ENCODE peak calls at places on chromosomes 11 and 22, in seven cellular contexts. C is kidney; X is foreskin fibroblast; K is naive B cell; P is endothelial cell of umbilical vein; Q is stimulated activated CD4-positive, alpha-beta T cell treated with anti-CD3 and anti-CD28 coated beads, Interleukin-12 subunit alpha, Interleukin-12 subunit beta, amount 100 ng/mL, for 4 hours; L is CD8-positive, alpha-beta memory T cell. G is an unnamed sample.

GRCh38 chr22:38238519-38239051 is 34.2 kb downstream of the TMEM184B start:
- DNase-seq in X (peak; percentile 67), K (no peak), Q (no peak), P (no peak), C (no peak), L (no peak), G (no peak)

GRCh38 chr11:73597340-73597955 is 464 bp downstream of the FAM168A start:
- DNase-seq in K (no peak), L (no peak), C (no peak), X (no peak), Q (no peak), P (no peak), G (no peak)

GRCh38 chr11:96054870-96055705 is 131.2 kb upstream of the MTMR2 start:
- DNase-seq in P (peak; percentile 71), L (no peak), X (peak; percentile 24), C (no peak), Q (no peak), K (no peak), G (no peak)

GRCh38 chr11:80204021-80204420 is 763.2 kb upstream of the TENM4 start:
- DNase-seq in K (no peak), L (no peak), Q (no peak), C (no peak), X (no peak), P (no peak), G (no peak)

GRCh38 chr11:5553347-5553746 is 5.0 kb upstream of the OR52H1 start:
- DNase-seq in Q (no peak), K (no peak), L (no peak), X (no peak), C (no peak), P (no peak), G (no peak)

GRCh38 chr11:16321148-16321547 is 35.2 kb downstream of the SOX6 start:
- DNase-seq in P (no peak), Q (no peak), C (no peak), L (no peak), K (no peak), X (no peak), G (no peak)

GRCh38 chr11:67022341-67022933 is 497 bp upstream of the SYT12 start:
- DNase-seq in P (no peak), Q (no peak), L (no peak), C (peak; percentile 91), X (peak; percentile 23), K (no peak), G (no peak)

GRCh38 chr11:70661763-70662501 is 263.6 kb downstream of the CTTN start:
- DNase-seq in P (no peak), X (peak; percentile 43), Q (no peak), C (no peak), K (no peak), L (no peak), G (no peak)

GRCh38 chr11:18733202-18733601 is 7.2 kb upstream of the IGSF22 start:
- DNase-seq in C (no peak), Q (no peak), L (no peak), X (no peak), P (no peak), K (no peak), G (no peak)

GRCh38 chr11:45890886-45891550 is 5.6 kb downstream of the MAPK8IP1 start:
- DNase-seq in X (no peak), K (no peak), C (peak; percentile 32), P (no peak), Q (no peak), L (no peak), G (no peak)

GRCh38 chr11:117605331-117605730 is 191.7 kb downstream of the DSCAML1 start:
- DNase-seq in Q (no peak), X (no peak), P (no peak), L (no peak), C (no peak), K (no peak), G (no peak)

GRCh38 chr11:130473056-130473794 is 24.8 kb downstream of the ADAMTS15 start:
- DNase-seq in P (no peak), X (no peak), L (no peak), K (no peak), C (peak; percentile 78), Q (no peak), G (no peak)

GRCh38 chr11:124843616-124843910 is 21.7 kb upstream of the ROBO3 start:
- DNase-seq in P (no peak), Q (no peak), L (no peak), X (no peak), K (no peak), C (no peak), G (no peak)

GRCh38 chr11:1126935-1127663 is 30.7 kb upstream of the MUC5AC start:
- DNase-seq in Q (no peak), X (no peak), C (peak; percentile 63), P (no peak), L (no peak), K (no peak), G (no peak)

GRCh38 chr22:49010901-49011300 is 816.8 kb downstream of the BRD1 start:
- DNase-seq in L (no peak), Q (no peak), C (peak; percentile 49), K (no peak), X (no peak), P (no peak), G (no peak)

GRCh38 chr11:95599959-95600586 is 189.5 kb downstream of the FAM76B start:
- DNase-seq in L (no peak), X (no peak), C (no peak), K (no peak), Q (no peak), P (no peak), G (no peak)

GRCh38 chr11:11728371-11728770 is 106.6 kb upstream of the GALNT18 start:
- DNase-seq in X (no peak), K (no peak), C (no peak), L (no peak), Q (no peak), P (no peak), G (no peak)

GRCh38 chr11:102010776-102011500 is 36.3 kb upstream of the CFAP300 start:
- DNase-seq in P (peak; percentile 66), C (peak; percentile 74), K (no peak), Q (no peak), L (no peak), X (peak; percentile 85), G (peak; percentile 33)

GRCh38 chr11:67114275-67114896 is 4.7 kb upstream of the KDM2A start:
- DNase-seq in P (no peak), X (no peak), Q (no peak), K (no peak), L (no peak), C (peak; percentile 60), G (no peak)

GRCh38 chr11:35087648-35088047 is 51.3 kb upstream of the CD44 start:
- DNase-seq in C (no peak), X (no peak), L (no peak), K (no peak), Q (no peak), P (peak; percentile 49), G (no peak)

GRCh38 chr11:125062931-125063428 is at the start of gene SLC37A2:
- DNase-seq in K (peak; percentile 70), P (peak; percentile 64), Q (peak; percentile 24), C (peak; percentile 87), L (peak; percentile 22), X (peak; percentile 58), G (no peak)

GRCh38 chr11:7514099-7514725 is 413 bp downstream of the PPFIBP2 start:
- DNase-seq in C (no peak), K (no peak), X (no peak), P (no peak), L (no peak), Q (peak; percentile 15), G (no peak)

GRCh38 chr11:72303179-72303578 is 59.2 kb upstream of the PHOX2A start:
- DNase-seq in C (no peak), P (no peak), L (no peak), K (no peak), Q (no peak), X (no peak), G (no peak)

GRCh38 chr22:37971475-37972434 is 12.6 kb downstream of the SOX10 start:
- DNase-seq in K (no peak), L (no peak), Q (no peak), X (no peak), P (no peak), C (no peak), G (no peak)

GRCh38 chr11:57546869-57547518 is 9.6 kb downstream of the SMTNL1 start:
- DNase-seq in C (no peak), P (peak; percentile 12), L (no peak), X (peak; percentile 64), Q (no peak), K (no peak), G (no peak)

GRCh38 chr11:119361961-119362725 is 15.6 kb upstream of the MFRP start:
- DNase-seq in C (peak; percentile 5), Q (no peak), L (no peak), K (no peak), P (no peak), X (no peak), G (no peak)

GRCh38 chr11:83035070-83035854 is 36.4 kb downstream of the RAB30 start:
- DNase-seq in K (peak; percentile 76), P (no peak), Q (no peak), L (no peak), X (peak; percentile 30), C (no peak), G (no peak)

GRCh38 chr11:130052556-130052955 is 17.1 kb upstream of the APLP2 start:
- DNase-seq in P (no peak), K (no peak), C (no peak), Q (no peak), L (no peak), X (peak; percentile 57), G (no peak)

GRCh38 chr11:134844838-134845237 is 432.8 kb upstream of the B3GAT1 start:
- DNase-seq in L (no peak), Q (no peak), X (no peak), C (no peak), P (no peak), K (no peak), G (no peak)

GRCh38 chr11:117439256-117439655 is 111.6 kb downstream of the CEP164 start:
- DNase-seq in C (peak; percentile 64), Q (no peak), K (no peak), X (no peak), L (no peak), P (no peak), G (no peak)

G was measured in pulmonary artery endothelial cell.